ENCODE peak calls at places on chromosome 17, in nine cellular contexts. One of them, this sample, is unnamed. For H3K9me3, the result is how much of the 10 kb centered on the place peaks cover.

GRCh38 chr17:63950940-63951907 is 19.1 kb upstream of the CD79B start:
- DNase-seq in breast epithelium: no peak
- DNase-seq in endothelial cell of umbilical vein: no peak
- DNase-seq in spleen: peak
- DNase-seq in esophagus muscularis mucosa: no peak
- DNase-seq in vagina: no peak
- DNase-seq in suprapubic skin: no peak
- DNase-seq in HCT116: peak
- DNase-seq in sigmoid colon: no peak
- DNase-seq in this sample: peak

GRCh38 chr17:64767269-64767997 is 105.3 kb upstream of the SMURF2 start:
- DNase-seq in breast epithelium: no peak
- DNase-seq in endothelial cell of umbilical vein: no peak
- DNase-seq in spleen: no peak
- DNase-seq in esophagus muscularis mucosa: peak
- DNase-seq in vagina: no peak
- DNase-seq in suprapubic skin: peak
- DNase-seq in HCT116: no peak
- DNase-seq in sigmoid colon: no peak
- DNase-seq in this sample: no peak

GRCh38 chr17:12256380-12256995 is 235.8 kb downstream of the MAP2K4 start:
- DNase-seq in breast epithelium: no peak
- DNase-seq in endothelial cell of umbilical vein: peak
- DNase-seq in spleen: no peak
- DNase-seq in esophagus muscularis mucosa: no peak
- DNase-seq in vagina: no peak
- DNase-seq in suprapubic skin: no peak
- DNase-seq in HCT116: peak
- DNase-seq in sigmoid colon: peak
- DNase-seq in this sample: peak

GRCh38 chr17:36534117-36534880 is at the start of gene MYO19:
- DNase-seq in breast epithelium: peak
- DNase-seq in endothelial cell of umbilical vein: no peak
- DNase-seq in spleen: peak
- DNase-seq in esophagus muscularis mucosa: no peak
- DNase-seq in vagina: no peak
- DNase-seq in suprapubic skin: peak
- DNase-seq in HCT116: peak
- DNase-seq in sigmoid colon: peak
- DNase-seq in this sample: peak

GRCh38 chr17:15659236-15659635 is 24.9 kb downstream of the TRIM16 start:
- DNase-seq in breast epithelium: no peak
- DNase-seq in endothelial cell of umbilical vein: no peak
- DNase-seq in spleen: no peak
- DNase-seq in esophagus muscularis mucosa: no peak
- DNase-seq in vagina: no peak
- DNase-seq in suprapubic skin: no peak
- DNase-seq in HCT116: no peak
- DNase-seq in sigmoid colon: no peak
- DNase-seq in this sample: no peak

GRCh38 chr17:11561702-11562101 is 36.6 kb upstream of the DNAH9 start:
- DNase-seq in breast epithelium: no peak
- DNase-seq in endothelial cell of umbilical vein: no peak
- DNase-seq in spleen: no peak
- DNase-seq in esophagus muscularis mucosa: peak
- DNase-seq in vagina: peak
- DNase-seq in suprapubic skin: no peak
- DNase-seq in HCT116: no peak
- DNase-seq in sigmoid colon: no peak
- DNase-seq in this sample: no peak

GRCh38 chr17:58535431-58535830 is 21.0 kb upstream of the MTMR4 start:
- DNase-seq in breast epithelium: no peak
- DNase-seq in endothelial cell of umbilical vein: no peak
- DNase-seq in spleen: no peak
- DNase-seq in esophagus muscularis mucosa: no peak
- DNase-seq in vagina: no peak
- DNase-seq in suprapubic skin: no peak
- DNase-seq in HCT116: peak
- DNase-seq in sigmoid colon: no peak
- DNase-seq in this sample: no peak

GRCh38 chr17:56866076-56866475 is 32.1 kb downstream of the DGKE start:
- DNase-seq in breast epithelium: no peak
- DNase-seq in endothelial cell of umbilical vein: no peak
- DNase-seq in spleen: no peak
- DNase-seq in esophagus muscularis mucosa: no peak
- DNase-seq in vagina: no peak
- DNase-seq in suprapubic skin: no peak
- DNase-seq in HCT116: no peak
- DNase-seq in sigmoid colon: no peak
- DNase-seq in this sample: no peak

GRCh38 chr17:55774834-55775233 is 24.0 kb downstream of the PCTP start:
- DNase-seq in breast epithelium: no peak
- DNase-seq in endothelial cell of umbilical vein: no peak
- DNase-seq in spleen: no peak
- DNase-seq in esophagus muscularis mucosa: no peak
- DNase-seq in vagina: no peak
- DNase-seq in suprapubic skin: no peak
- DNase-seq in HCT116: no peak
- DNase-seq in sigmoid colon: no peak
- DNase-seq in this sample: no peak

GRCh38 chr17:40338058-40338457 is 26.5 kb downstream of the GJD3 start:
- DNase-seq in breast epithelium: no peak
- DNase-seq in endothelial cell of umbilical vein: no peak
- DNase-seq in spleen: no peak
- DNase-seq in esophagus muscularis mucosa: no peak
- DNase-seq in vagina: no peak
- DNase-seq in suprapubic skin: no peak
- DNase-seq in HCT116: no peak
- DNase-seq in sigmoid colon: no peak
- DNase-seq in this sample: no peak

GRCh38 chr17:43434902-43435319 is 36.1 kb downstream of the ARL4D start:
- DNase-seq in breast epithelium: no peak
- DNase-seq in endothelial cell of umbilical vein: no peak
- DNase-seq in spleen: no peak
- DNase-seq in esophagus muscularis mucosa: no peak
- DNase-seq in vagina: no peak
- DNase-seq in suprapubic skin: no peak
- DNase-seq in HCT116: peak
- DNase-seq in sigmoid colon: no peak
- DNase-seq in this sample: no peak

GRCh38 chr17:10804546-10804945 is 647 bp upstream of the TMEM238L start:
- DNase-seq in breast epithelium: no peak
- DNase-seq in endothelial cell of umbilical vein: no peak
- DNase-seq in spleen: no peak
- DNase-seq in esophagus muscularis mucosa: no peak
- DNase-seq in vagina: no peak
- DNase-seq in suprapubic skin: no peak
- DNase-seq in HCT116: no peak
- DNase-seq in sigmoid colon: no peak
- DNase-seq in this sample: no peak

GRCh38 chr17:41196068-41196467 is 6.4 kb downstream of the KRTAP9-1 start:
- DNase-seq in breast epithelium: no peak
- DNase-seq in endothelial cell of umbilical vein: no peak
- DNase-seq in spleen: no peak
- DNase-seq in esophagus muscularis mucosa: no peak
- DNase-seq in vagina: no peak
- DNase-seq in suprapubic skin: no peak
- DNase-seq in HCT116: no peak
- DNase-seq in sigmoid colon: no peak
- DNase-seq in this sample: no peak

GRCh38 chr17:81908793-81909192 is 2.4 kb downstream of the PCYT2 start:
- DNase-seq in breast epithelium: no peak
- DNase-seq in endothelial cell of umbilical vein: no peak
- DNase-seq in spleen: no peak
- DNase-seq in esophagus muscularis mucosa: no peak
- DNase-seq in vagina: no peak
- DNase-seq in suprapubic skin: no peak
- DNase-seq in HCT116: no peak
- DNase-seq in sigmoid colon: no peak
- DNase-seq in this sample: no peak
- H3K27ac ChIP-seq in breast epithelium: no peak
- H3K27ac ChIP-seq in endothelial cell of umbilical vein: no peak
- H3K27ac ChIP-seq in spleen: no peak
- H3K27ac ChIP-seq in esophagus muscularis mucosa: no peak
- H3K27ac ChIP-seq in vagina: no peak
- H3K27ac ChIP-seq in suprapubic skin: no peak
- H3K27ac ChIP-seq in HCT116: no peak
- H3K27ac ChIP-seq in sigmoid colon: no peak
- H3K27ac ChIP-seq in this sample: no peak

GRCh38 chr17:50185724-50186545 is 15.5 kb downstream of the COL1A1 start:
- DNase-seq in breast epithelium: no peak
- DNase-seq in endothelial cell of umbilical vein: no peak
- DNase-seq in spleen: no peak
- DNase-seq in esophagus muscularis mucosa: no peak
- DNase-seq in vagina: no peak
- DNase-seq in suprapubic skin: no peak
- DNase-seq in HCT116: no peak
- DNase-seq in sigmoid colon: no peak
- DNase-seq in this sample: no peak
- TF ChIP-seq POLR2AphosphoS5 in breast epithelium: no peak
- TF ChIP-seq POLR2AphosphoS5 in endothelial cell of umbilical vein: no peak
- TF ChIP-seq POLR2AphosphoS5 in spleen: no peak
- TF ChIP-seq POLR2AphosphoS5 in esophagus muscularis mucosa: no peak
- TF ChIP-seq POLR2AphosphoS5 in vagina: no peak
- TF ChIP-seq POLR2AphosphoS5 in suprapubic skin: no peak
- TF ChIP-seq POLR2AphosphoS5 in HCT116: no peak
- TF ChIP-seq POLR2AphosphoS5 in sigmoid colon: no peak
- TF ChIP-seq POLR2AphosphoS5 in this sample: no peak

DNA sequence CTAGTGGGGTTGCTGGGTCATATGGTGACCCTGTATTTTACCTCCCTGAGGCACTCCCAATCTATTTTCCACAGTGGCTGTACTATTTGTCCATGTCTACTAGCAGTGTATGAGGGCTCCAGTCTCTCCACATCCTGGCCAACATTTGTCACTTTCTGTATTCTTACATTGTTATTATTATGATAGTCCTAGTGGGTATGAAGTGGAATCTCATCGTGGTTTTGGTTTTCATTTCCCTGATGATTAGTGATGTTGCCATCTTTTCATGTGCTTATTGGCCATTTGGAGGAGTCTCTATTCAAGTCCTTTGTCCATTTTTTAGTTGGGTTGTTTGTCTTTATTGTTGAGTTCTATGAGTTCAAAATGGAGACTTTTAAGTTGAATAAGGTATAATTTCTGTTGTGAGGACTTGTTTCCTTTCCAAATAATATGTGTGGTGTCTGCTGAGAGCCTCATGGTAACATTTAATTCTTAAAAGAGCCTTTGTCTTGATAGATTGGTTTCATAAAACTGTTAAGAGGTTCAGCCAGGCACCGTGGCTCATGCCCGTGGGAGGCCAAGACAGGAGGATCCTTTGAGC is 108.2 kb downstream of the RPTOR start:
- DNase-seq in breast epithelium: no peak
- DNase-seq in endothelial cell of umbilical vein: no peak
- DNase-seq in spleen: no peak
- DNase-seq in esophagus muscularis mucosa: no peak
- DNase-seq in vagina: no peak
- DNase-seq in suprapubic skin: no peak
- DNase-seq in HCT116: no peak
- DNase-seq in sigmoid colon: no peak
- DNase-seq in this sample: no peak
- H3K9me3 ChIP-seq in breast epithelium: under half
- H3K9me3 ChIP-seq in endothelial cell of umbilical vein: under half
- H3K9me3 ChIP-seq in spleen: under half
- H3K9me3 ChIP-seq in esophagus muscularis mucosa: under half
- H3K9me3 ChIP-seq in vagina: under half
- H3K9me3 ChIP-seq in suprapubic skin: under half
- H3K9me3 ChIP-seq in HCT116: under half
- H3K9me3 ChIP-seq in sigmoid colon: under half
- H3K9me3 ChIP-seq in this sample: under half

GRCh38 chr17:38745545-38745944 is 2.6 kb downstream of the PCGF2 start:
- DNase-seq in breast epithelium: no peak
- DNase-seq in endothelial cell of umbilical vein: no peak
- DNase-seq in spleen: no peak
- DNase-seq in esophagus muscularis mucosa: no peak
- DNase-seq in vagina: no peak
- DNase-seq in suprapubic skin: no peak
- DNase-seq in HCT116: no peak
- DNase-seq in sigmoid colon: no peak
- DNase-seq in this sample: no peak

GRCh38 chr17:38742431-38743308 is 5.5 kb downstream of the PCGF2 start:
- DNase-seq in breast epithelium: no peak
- DNase-seq in endothelial cell of umbilical vein: peak
- DNase-seq in spleen: peak
- DNase-seq in esophagus muscularis mucosa: no peak
- DNase-seq in vagina: no peak
- DNase-seq in suprapubic skin: no peak
- DNase-seq in HCT116: no peak
- DNase-seq in sigmoid colon: peak
- DNase-seq in this sample: no peak

GRCh38 chr17:38741443-38741842 is 6.7 kb downstream of the PCGF2 start:
- DNase-seq in breast epithelium: no peak
- DNase-seq in endothelial cell of umbilical vein: no peak
- DNase-seq in spleen: no peak
- DNase-seq in esophagus muscularis mucosa: no peak
- DNase-seq in vagina: no peak
- DNase-seq in suprapubic skin: no peak
- DNase-seq in HCT116: no peak
- DNase-seq in sigmoid colon: no peak
- DNase-seq in this sample: no peak

GRCh38 chr17:38741853-38742421 is 6.2 kb downstream of the PCGF2 start:
- DNase-seq in breast epithelium: no peak
- DNase-seq in endothelial cell of umbilical vein: no peak
- DNase-seq in spleen: peak
- DNase-seq in esophagus muscularis mucosa: no peak
- DNase-seq in vagina: no peak
- DNase-seq in suprapubic skin: no peak
- DNase-seq in HCT116: no peak
- DNase-seq in sigmoid colon: peak
- DNase-seq in this sample: peak

GRCh38 chr17:38743556-38744171 is 4.5 kb downstream of the PCGF2 start:
- DNase-seq in breast epithelium: no peak
- DNase-seq in endothelial cell of umbilical vein: no peak
- DNase-seq in spleen: no peak
- DNase-seq in esophagus muscularis mucosa: no peak
- DNase-seq in vagina: no peak
- DNase-seq in suprapubic skin: no peak
- DNase-seq in HCT116: no peak
- DNase-seq in sigmoid colon: no peak
- DNase-seq in this sample: no peak
- H3K27ac ChIP-seq in breast epithelium: peak
- H3K27ac ChIP-seq in endothelial cell of umbilical vein: no peak
- H3K27ac ChIP-seq in spleen: no peak
- H3K27ac ChIP-seq in esophagus muscularis mucosa: peak
- H3K27ac ChIP-seq in vagina: no peak
- H3K27ac ChIP-seq in suprapubic skin: no peak
- H3K27ac ChIP-seq in HCT116: no peak
- H3K27ac ChIP-seq in sigmoid colon: peak
- H3K27ac ChIP-seq in this sample: peak

GRCh38 chr17:76446449-76447231 is 6.3 kb downstream of the UBE2O start:
- DNase-seq in breast epithelium: no peak
- DNase-seq in endothelial cell of umbilical vein: peak
- DNase-seq in spleen: no peak
- DNase-seq in esophagus muscularis mucosa: no peak
- DNase-seq in vagina: no peak
- DNase-seq in suprapubic skin: no peak
- DNase-seq in HCT116: peak
- DNase-seq in sigmoid colon: no peak
- DNase-seq in this sample: peak
- TF ChIP-seq POLR2AphosphoS5 in breast epithelium: no peak
- TF ChIP-seq POLR2AphosphoS5 in endothelial cell of umbilical vein: no peak
- TF ChIP-seq POLR2AphosphoS5 in spleen: no peak
- TF ChIP-seq POLR2AphosphoS5 in esophagus muscularis mucosa: peak
- TF ChIP-seq POLR2AphosphoS5 in vagina: peak
- TF ChIP-seq POLR2AphosphoS5 in suprapubic skin: no peak
- TF ChIP-seq POLR2AphosphoS5 in HCT116: peak
- TF ChIP-seq POLR2AphosphoS5 in sigmoid colon: no peak
- TF ChIP-seq POLR2AphosphoS5 in this sample: peak

This sample was measured in stomach.